ENCODE peak calls at places on chromosomes 11 and 22, in seven cellular contexts. W is PC-9, I is sigmoid colon, J is adrenal gland, X is pancreas, G is kidney, M is HAP-1. R is an unnamed sample.

GRCh38 chr11:93908689-93909088 is 58.3 kb upstream of the VSTM5 start:
- DNase-seq in W (peak; percentile 81), I (no peak), J (no peak), X (no peak), G (no peak), M (no peak), R (no peak)

GRCh38 chr11:126357055-126357962 is 1.8 kb downstream of the ST3GAL4 start:
- DNase-seq in W (peak; percentile 25), I (peak; percentile 64), J (no peak), X (no peak), G (no peak), M (no peak), R (no peak)

GRCh38 chr22:37419916-37420655 is 7.2 kb downstream of the ELFN2 start:
- DNase-seq in W (peak; percentile 64), I (no peak), J (no peak), X (no peak), G (peak; percentile 81), M (no peak), R (no peak)

GRCh38 chr11:20015529-20016427 is 144.5 kb downstream of the DBX1 start:
- DNase-seq in W (no peak), I (no peak), J (no peak), X (no peak), G (no peak), M (peak; percentile 17), R (no peak)

GRCh38 chr11:34454308-34455032 is 15.7 kb downstream of the CAT start:
- DNase-seq in W (no peak), I (no peak), J (peak; percentile 65), X (no peak), G (no peak), M (no peak), R (no peak)

GRCh38 chr22:47006869-47007268 is 244.4 kb downstream of the TBC1D22A start:
- DNase-seq in W (no peak), I (no peak), J (no peak), X (no peak), G (no peak), M (no peak), R (no peak)

GRCh38 chr11:8258771-8259170 is 4.9 kb downstream of the LMO1 start:
- DNase-seq in W (peak; percentile 66), I (peak; percentile 38), J (peak; percentile 60), X (no peak), G (peak; percentile 31), M (no peak), R (no peak)

GRCh38 chr11:87258171-87258833 is 220.6 kb downstream of the TMEM135 start:
- DNase-seq in W (no peak), I (no peak), J (no peak), X (no peak), G (no peak), M (no peak), R (no peak)

GRCh38 chr11:1574256-1575242 is 2.5 kb upstream of the DUSP8 start:
- DNase-seq in W (no peak), I (peak; percentile 85), J (peak; percentile 56), X (no peak), G (peak; percentile 90), M (peak; percentile 65), R (no peak)

GRCh38 chr22:49233507-49234100 is 594.1 kb downstream of the BRD1 start:
- DNase-seq in W (no peak), I (no peak), J (peak; percentile 1), X (no peak), G (no peak), M (no peak), R (no peak)

GRCh38 chr11:73230931-73231330 is 12.8 kb downstream of the P2RY2 start:
- DNase-seq in W (no peak), I (peak; percentile 43), J (no peak), X (no peak), G (peak; percentile 48), M (no peak), R (no peak)

GRCh38 chr22:46797355-46797754 is 34.9 kb downstream of the TBC1D22A start:
- DNase-seq in W (no peak), I (peak; percentile 52), J (no peak), X (no peak), G (peak; percentile 79), M (no peak), R (no peak)

GRCh38 chr11:78796956-78797355 is 222.3 kb upstream of the NARS2 start:
- DNase-seq in W (peak; percentile 43), I (no peak), J (no peak), X (peak; percentile 54), G (no peak), M (no peak), R (no peak)

DNA sequence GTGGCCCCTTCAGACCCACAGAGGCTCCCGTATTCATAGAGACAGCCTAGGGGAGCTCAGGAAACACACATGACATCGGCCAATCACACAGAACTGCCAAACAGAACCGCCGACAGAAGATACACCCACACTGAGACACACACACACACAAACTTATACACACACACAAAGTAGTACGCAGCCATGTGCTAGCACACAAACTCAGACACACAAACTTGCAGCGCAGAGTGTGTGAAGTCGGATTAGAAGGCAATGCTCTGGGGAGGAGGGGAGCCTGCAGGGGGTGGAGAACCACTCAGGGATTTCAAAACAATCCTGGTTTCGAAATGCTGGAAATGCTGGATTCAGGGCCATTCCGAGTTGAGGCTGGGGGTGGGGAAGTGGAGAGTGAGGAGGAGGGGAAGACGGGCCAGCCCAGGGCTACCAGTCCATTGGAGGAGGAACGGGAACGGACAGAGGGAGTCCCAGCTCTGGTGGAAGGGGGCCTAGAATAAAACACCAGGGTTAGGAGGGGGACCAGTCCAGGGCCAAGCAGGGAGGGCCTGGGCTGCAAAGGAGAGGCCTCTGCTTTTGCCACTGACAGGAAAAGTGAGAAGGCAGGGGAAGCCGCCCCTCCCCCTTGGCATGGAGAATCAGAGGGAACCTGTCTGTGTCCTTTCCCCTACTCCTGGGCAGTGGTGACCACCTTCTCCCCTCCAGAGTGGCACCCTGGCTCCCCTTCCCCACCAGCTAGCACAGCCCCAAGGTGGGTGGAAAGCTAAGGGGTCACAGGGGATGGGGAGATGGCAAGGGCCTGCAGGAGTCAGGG is 4.4 kb downstream of the BCL9L start:
- DNase-seq in W (peak; percentile 88), I (peak; percentile 93), J (peak; percentile 89), X (peak; percentile 70), G (peak; percentile 93), M (no peak), R (peak; percentile 54)
- H3K4me1 ChIP-seq in W (peaks cover 50% of the 10 kb centered on the region), I (no peaks in the 10 kb centered on the region), J (peaks cover 75% of the 10 kb centered on the region), X (peaks cover 64% of the 10 kb centered on the region), G (peaks cover 56% of the 10 kb centered on the region), M (peaks cover 50% of the 10 kb centered on the region), R (peaks cover 83% of the 10 kb centered on the region)

DNA sequence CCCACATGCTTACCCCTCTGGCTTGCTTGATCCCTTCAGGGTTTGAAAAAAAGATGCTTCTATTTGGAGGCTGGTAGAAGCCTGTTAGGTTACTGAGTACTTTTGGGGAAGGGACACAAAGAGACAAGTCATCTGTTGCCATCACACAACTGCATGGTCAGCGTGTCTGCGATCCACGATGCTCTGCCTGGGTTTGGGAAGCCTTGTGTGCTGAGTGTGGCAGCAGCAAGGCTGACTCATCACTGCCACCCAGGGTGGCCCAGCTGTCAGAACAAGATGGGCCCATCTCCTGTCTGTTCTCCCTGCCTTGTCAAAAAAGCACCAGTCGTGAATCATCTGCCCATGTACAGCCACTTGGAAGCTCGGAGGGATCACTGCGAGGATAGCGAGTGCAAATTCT is 26.2 kb downstream of the UBASH3B start:
- DNase-seq in W (no peak), I (no peak), J (no peak), X (no peak), G (no peak), M (no peak), R (no peak)
- H3K4me1 ChIP-seq in W (peaks cover 28% of the 10 kb centered on the region), I (no peaks in the 10 kb centered on the region), J (no peaks in the 10 kb centered on the region), X (no peaks in the 10 kb centered on the region), G (no peaks in the 10 kb centered on the region), M (no peaks in the 10 kb centered on the region), R (peaks cover 7% of the 10 kb centered on the region)

GRCh38 chr22:26837784-26838520 is 180.6 kb downstream of the MIAT start:
- DNase-seq in W (no peak), I (no peak), J (no peak), X (peak; percentile 32), G (no peak), M (no peak), R (no peak)

GRCh38 chr22:26835023-26835422 is 177.6 kb downstream of the MIAT start:
- DNase-seq in W (no peak), I (no peak), J (no peak), X (no peak), G (no peak), M (no peak), R (no peak)

GRCh38 chr22:26835929-26836528 is 178.6 kb downstream of the MIAT start:
- DNase-seq in W (no peak), I (no peak), J (peak; percentile 22), X (peak; percentile 29), G (no peak), M (peak; percentile 6), R (no peak)
- H3K4me1 ChIP-seq in W (no peaks in the 10 kb centered on the region), I (no peaks in the 10 kb centered on the region), J (no peaks in the 10 kb centered on the region), X (no peaks in the 10 kb centered on the region), G (no peaks in the 10 kb centered on the region), M (no peaks in the 10 kb centered on the region), R (no peaks in the 10 kb centered on the region)

GRCh38 chr11:76672431-76673163 is 2.0 kb upstream of the LRRC32 start:
- DNase-seq in W (no peak), I (no peak), J (no peak), X (no peak), G (peak; percentile 86), M (no peak), R (no peak)
- H3K4me1 ChIP-seq in W (no peaks in the 10 kb centered on the region), I (no peaks in the 10 kb centered on the region), J (peaks cover 45% of the 10 kb centered on the region), X (no peaks in the 10 kb centered on the region), G (no peaks in the 10 kb centered on the region), M (peaks cover 7% of the 10 kb centered on the region), R (peaks cover 67% of the 10 kb centered on the region)

GRCh38 chr22:17764036-17764435 is 10.2 kb downstream of the BID start:
- DNase-seq in W (no peak), I (no peak), J (no peak), X (no peak), G (no peak), M (no peak), R (no peak)
- H3K4me1 ChIP-seq in W (no peaks in the 10 kb centered on the region), I (no peaks in the 10 kb centered on the region), J (no peaks in the 10 kb centered on the region), X (no peaks in the 10 kb centered on the region), G (no peaks in the 10 kb centered on the region), M (no peaks in the 10 kb centered on the region), R (peaks cover 5% of the 10 kb centered on the region)

GRCh38 chr22:30289980-30290313 is 642 bp upstream of the CASTOR1 start:
- DNase-seq in W (no peak), I (no peak), J (no peak), X (no peak), G (no peak), M (no peak), R (no peak)
- H3K4me1 ChIP-seq in W (peaks cover 32% of the 10 kb centered on the region), I (no peaks in the 10 kb centered on the region), J (peaks cover 40% of the 10 kb centered on the region), X (peaks cover 23% of the 10 kb centered on the region), G (peaks cover 33% of the 10 kb centered on the region), M (peaks cover 10% of the 10 kb centered on the region), R (peaks cover 35% of the 10 kb centered on the region)